ENCODE peak calls at places on chromosomes 11 and 22, in ten cellular contexts. One of them, this sample, is unnamed.

GRCh38 chr22:39815882-39816395 is 77.6 kb downstream of the ENTHD1 start:
- DNase-seq in AG09309: no peak
- DNase-seq in IMR-90: no peak
- DNase-seq in nephron progenitor cell: no peak
- DNase-seq in HFF-Myc: no peak
- DNase-seq in HCT116: no peak
- DNase-seq in H9: no peak
- DNase-seq in CD8-positive, alpha-beta T cell: no peak
- DNase-seq in esophagus squamous epithelium: no peak
- DNase-seq in AG04450: no peak
- DNase-seq in this sample: no peak

GRCh38 chr22:37636186-37636948 is 3.1 kb upstream of the SH3BP1 start:
- DNase-seq in AG09309: no peak
- DNase-seq in IMR-90: peak; percentile 75
- DNase-seq in nephron progenitor cell: no peak
- DNase-seq in HFF-Myc: peak; percentile 96
- DNase-seq in HCT116: no peak
- DNase-seq in H9: no peak
- DNase-seq in CD8-positive, alpha-beta T cell: no peak
- DNase-seq in esophagus squamous epithelium: no peak
- DNase-seq in AG04450: no peak
- DNase-seq in this sample: no peak

GRCh38 chr11:31652528-31652927 is 143.0 kb downstream of the ELP4 start:
- DNase-seq in AG09309: no peak
- DNase-seq in IMR-90: no peak
- DNase-seq in nephron progenitor cell: no peak
- DNase-seq in HFF-Myc: no peak
- DNase-seq in HCT116: no peak
- DNase-seq in H9: no peak
- DNase-seq in CD8-positive, alpha-beta T cell: no peak
- DNase-seq in esophagus squamous epithelium: no peak
- DNase-seq in AG04450: no peak
- DNase-seq in this sample: no peak

GRCh38 chr11:67436459-67437081 is 912 bp downstream of the PTPRCAP start:
- DNase-seq in AG09309: no peak
- DNase-seq in IMR-90: no peak
- DNase-seq in nephron progenitor cell: no peak
- DNase-seq in HFF-Myc: no peak
- DNase-seq in HCT116: no peak
- DNase-seq in H9: peak; percentile 85
- DNase-seq in CD8-positive, alpha-beta T cell: peak; percentile 82
- DNase-seq in esophagus squamous epithelium: no peak
- DNase-seq in AG04450: no peak
- DNase-seq in this sample: no peak

GRCh38 chr11:60797846-60798630 is 12.9 kb downstream of the MS4A10 start:
- DNase-seq in AG09309: no peak
- DNase-seq in IMR-90: no peak
- DNase-seq in nephron progenitor cell: no peak
- DNase-seq in HFF-Myc: no peak
- DNase-seq in HCT116: no peak
- DNase-seq in H9: no peak
- DNase-seq in CD8-positive, alpha-beta T cell: no peak
- DNase-seq in esophagus squamous epithelium: no peak
- DNase-seq in AG04450: no peak
- DNase-seq in this sample: no peak

GRCh38 chr11:132037961-132038360 is 667.5 kb downstream of the NTM start:
- DNase-seq in AG09309: no peak
- DNase-seq in IMR-90: no peak
- DNase-seq in nephron progenitor cell: no peak
- DNase-seq in HFF-Myc: no peak
- DNase-seq in HCT116: no peak
- DNase-seq in H9: no peak
- DNase-seq in CD8-positive, alpha-beta T cell: no peak
- DNase-seq in esophagus squamous epithelium: no peak
- DNase-seq in AG04450: no peak
- DNase-seq in this sample: no peak

GRCh38 chr11:108486828-108487227 is 11.4 kb downstream of the POGLUT3 start:
- DNase-seq in AG09309: no peak
- DNase-seq in IMR-90: no peak
- DNase-seq in nephron progenitor cell: no peak
- DNase-seq in HFF-Myc: no peak
- DNase-seq in HCT116: no peak
- DNase-seq in H9: no peak
- DNase-seq in CD8-positive, alpha-beta T cell: no peak
- DNase-seq in esophagus squamous epithelium: no peak
- DNase-seq in AG04450: no peak
- DNase-seq in this sample: no peak

GRCh38 chr11:31645747-31646146 is 136.2 kb downstream of the ELP4 start:
- DNase-seq in AG09309: peak; percentile 50
- DNase-seq in IMR-90: peak; percentile 88
- DNase-seq in nephron progenitor cell: no peak
- DNase-seq in HFF-Myc: peak; percentile 49
- DNase-seq in HCT116: peak; percentile 33
- DNase-seq in H9: no peak
- DNase-seq in CD8-positive, alpha-beta T cell: no peak
- DNase-seq in esophagus squamous epithelium: no peak
- DNase-seq in AG04450: peak; percentile 48
- DNase-seq in this sample: peak; percentile 76

GRCh38 chr22:45101828-45102227 is 61.9 kb upstream of the NUP50 start:
- DNase-seq in AG09309: no peak
- DNase-seq in IMR-90: peak; percentile 72
- DNase-seq in nephron progenitor cell: peak; percentile 45
- DNase-seq in HFF-Myc: peak; percentile 57
- DNase-seq in HCT116: no peak
- DNase-seq in H9: peak; percentile 85
- DNase-seq in CD8-positive, alpha-beta T cell: no peak
- DNase-seq in esophagus squamous epithelium: no peak
- DNase-seq in AG04450: no peak
- DNase-seq in this sample: no peak

GRCh38 chr22:45105281-45105700 is 58.4 kb upstream of the NUP50 start:
- DNase-seq in AG09309: peak; percentile 76
- DNase-seq in IMR-90: peak; percentile 97
- DNase-seq in nephron progenitor cell: no peak
- DNase-seq in HFF-Myc: no peak
- DNase-seq in HCT116: no peak
- DNase-seq in H9: no peak
- DNase-seq in CD8-positive, alpha-beta T cell: no peak
- DNase-seq in esophagus squamous epithelium: no peak
- DNase-seq in AG04450: peak; percentile 77
- DNase-seq in this sample: peak; percentile 51

GRCh38 chr22:45102896-45103420 is 60.8 kb upstream of the NUP50 start:
- DNase-seq in AG09309: no peak
- DNase-seq in IMR-90: no peak
- DNase-seq in nephron progenitor cell: no peak
- DNase-seq in HFF-Myc: no peak
- DNase-seq in HCT116: no peak
- DNase-seq in H9: no peak
- DNase-seq in CD8-positive, alpha-beta T cell: no peak
- DNase-seq in esophagus squamous epithelium: no peak
- DNase-seq in AG04450: no peak
- DNase-seq in this sample: no peak

GRCh38 chr22:45104313-45104712 is 59.4 kb upstream of the NUP50 start:
- DNase-seq in AG09309: no peak
- DNase-seq in IMR-90: no peak
- DNase-seq in nephron progenitor cell: no peak
- DNase-seq in HFF-Myc: no peak
- DNase-seq in HCT116: no peak
- DNase-seq in H9: no peak
- DNase-seq in CD8-positive, alpha-beta T cell: no peak
- DNase-seq in esophagus squamous epithelium: no peak
- DNase-seq in AG04450: no peak
- DNase-seq in this sample: no peak

GRCh38 chr22:45103756-45104155 is 60.0 kb upstream of the NUP50 start:
- DNase-seq in AG09309: no peak
- DNase-seq in IMR-90: no peak
- DNase-seq in nephron progenitor cell: no peak
- DNase-seq in HFF-Myc: no peak
- DNase-seq in HCT116: no peak
- DNase-seq in H9: peak; percentile 41
- DNase-seq in CD8-positive, alpha-beta T cell: no peak
- DNase-seq in esophagus squamous epithelium: no peak
- DNase-seq in AG04450: no peak
- DNase-seq in this sample: no peak
- TF ChIP-seq CTCF in AG09309: peak; percentile 22
- TF ChIP-seq CTCF in IMR-90: peak; percentile 32
- TF ChIP-seq CTCF in nephron progenitor cell: no peak
- TF ChIP-seq CTCF in HFF-Myc: peak; percentile 4
- TF ChIP-seq CTCF in HCT116: no peak
- TF ChIP-seq CTCF in H9: peak; percentile 55
- TF ChIP-seq CTCF in CD8-positive, alpha-beta T cell: no peak
- TF ChIP-seq CTCF in esophagus squamous epithelium: no peak
- TF ChIP-seq CTCF in AG04450: peak; percentile 39
- TF ChIP-seq CTCF in this sample: no peak

GRCh38 chr22:27335102-27335660 is 466.4 kb downstream of the MN1 start:
- DNase-seq in AG09309: no peak
- DNase-seq in IMR-90: no peak
- DNase-seq in nephron progenitor cell: no peak
- DNase-seq in HFF-Myc: no peak
- DNase-seq in HCT116: no peak
- DNase-seq in H9: no peak
- DNase-seq in CD8-positive, alpha-beta T cell: no peak
- DNase-seq in esophagus squamous epithelium: no peak
- DNase-seq in AG04450: no peak
- DNase-seq in this sample: no peak

GRCh38 chr22:27329966-27330645 is 471.4 kb downstream of the MN1 start:
- DNase-seq in AG09309: no peak
- DNase-seq in IMR-90: no peak
- DNase-seq in nephron progenitor cell: no peak
- DNase-seq in HFF-Myc: no peak
- DNase-seq in HCT116: no peak
- DNase-seq in H9: peak; percentile 12
- DNase-seq in CD8-positive, alpha-beta T cell: no peak
- DNase-seq in esophagus squamous epithelium: no peak
- DNase-seq in AG04450: no peak
- DNase-seq in this sample: no peak

GRCh38 chr22:27327981-27328721 is 473.4 kb downstream of the MN1 start:
- DNase-seq in AG09309: no peak
- DNase-seq in IMR-90: no peak
- DNase-seq in nephron progenitor cell: no peak
- DNase-seq in HFF-Myc: no peak
- DNase-seq in HCT116: no peak
- DNase-seq in H9: peak; percentile 14
- DNase-seq in CD8-positive, alpha-beta T cell: no peak
- DNase-seq in esophagus squamous epithelium: no peak
- DNase-seq in AG04450: no peak
- DNase-seq in this sample: no peak

GRCh38 chr22:27329471-27329870 is 472.1 kb downstream of the MN1 start:
- DNase-seq in AG09309: no peak
- DNase-seq in IMR-90: no peak
- DNase-seq in nephron progenitor cell: no peak
- DNase-seq in HFF-Myc: no peak
- DNase-seq in HCT116: no peak
- DNase-seq in H9: peak; percentile 57
- DNase-seq in CD8-positive, alpha-beta T cell: no peak
- DNase-seq in esophagus squamous epithelium: no peak
- DNase-seq in AG04450: no peak
- DNase-seq in this sample: no peak

GRCh38 chr22:27331526-27332281 is 469.9 kb downstream of the MN1 start:
- DNase-seq in AG09309: peak; percentile 21
- DNase-seq in IMR-90: peak; percentile 27
- DNase-seq in nephron progenitor cell: peak; percentile 55
- DNase-seq in HFF-Myc: no peak
- DNase-seq in HCT116: no peak
- DNase-seq in H9: peak; percentile 63
- DNase-seq in CD8-positive, alpha-beta T cell: no peak
- DNase-seq in esophagus squamous epithelium: no peak
- DNase-seq in AG04450: no peak
- DNase-seq in this sample: no peak
- TF ChIP-seq CTCF in AG09309: peak; percentile 58
- TF ChIP-seq CTCF in IMR-90: peak; percentile 43
- TF ChIP-seq CTCF in nephron progenitor cell: peak; percentile 42
- TF ChIP-seq CTCF in HFF-Myc: peak; percentile 49
- TF ChIP-seq CTCF in HCT116: no peak
- TF ChIP-seq CTCF in H9: peak; percentile 64
- TF ChIP-seq CTCF in CD8-positive, alpha-beta T cell: no peak
- TF ChIP-seq CTCF in esophagus squamous epithelium: no peak
- TF ChIP-seq CTCF in AG04450: peak; percentile 54
- TF ChIP-seq CTCF in this sample: peak; percentile 64

DNA sequence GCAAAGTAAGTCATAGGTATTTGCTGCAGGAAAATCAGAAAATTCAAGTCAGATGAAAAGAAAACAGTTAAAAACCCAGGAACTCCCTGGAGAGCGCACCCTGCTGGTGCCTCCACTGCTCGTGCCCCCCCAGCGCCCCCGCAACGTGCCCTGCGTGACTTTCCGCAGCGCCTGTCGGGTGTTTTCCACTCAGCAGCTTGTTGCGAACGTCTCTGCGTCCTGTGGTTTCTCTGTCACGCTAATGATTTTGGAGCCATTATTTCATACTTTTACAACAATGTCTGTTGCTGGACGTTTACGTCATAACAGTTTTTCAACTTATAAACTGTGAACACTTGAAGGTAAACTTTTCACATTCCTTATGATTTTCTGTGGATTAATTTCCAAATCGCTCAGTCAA is 5.0 kb downstream of the CRELD2 start:
- DNase-seq in AG09309: no peak
- DNase-seq in IMR-90: peak; percentile 81
- DNase-seq in nephron progenitor cell: no peak
- DNase-seq in HFF-Myc: no peak
- DNase-seq in HCT116: no peak
- DNase-seq in H9: no peak
- DNase-seq in CD8-positive, alpha-beta T cell: no peak
- DNase-seq in esophagus squamous epithelium: no peak
- DNase-seq in AG04450: no peak
- DNase-seq in this sample: no peak
- TF ChIP-seq CTCF in AG09309: no peak
- TF ChIP-seq CTCF in IMR-90: peak; percentile 76
- TF ChIP-seq CTCF in nephron progenitor cell: no peak
- TF ChIP-seq CTCF in HFF-Myc: peak; percentile 26
- TF ChIP-seq CTCF in HCT116: no peak
- TF ChIP-seq CTCF in H9: peak; percentile 36
- TF ChIP-seq CTCF in CD8-positive, alpha-beta T cell: no peak
- TF ChIP-seq CTCF in esophagus squamous epithelium: peak; percentile 14
- TF ChIP-seq CTCF in AG04450: peak; percentile 42
- TF ChIP-seq CTCF in this sample: peak; percentile 23

GRCh38 chr22:26680485-26680884 is 23.1 kb downstream of the MIAT start:
- DNase-seq in AG09309: no peak
- DNase-seq in IMR-90: no peak
- DNase-seq in nephron progenitor cell: no peak
- DNase-seq in HFF-Myc: no peak
- DNase-seq in HCT116: no peak
- DNase-seq in H9: no peak
- DNase-seq in CD8-positive, alpha-beta T cell: no peak
- DNase-seq in esophagus squamous epithelium: no peak
- DNase-seq in AG04450: no peak
- DNase-seq in this sample: no peak

GRCh38 chr22:26681395-26681821 is 24.0 kb downstream of the MIAT start:
- DNase-seq in AG09309: no peak
- DNase-seq in IMR-90: peak; percentile 67
- DNase-seq in nephron progenitor cell: peak; percentile 53
- DNase-seq in HFF-Myc: no peak
- DNase-seq in HCT116: no peak
- DNase-seq in H9: peak; percentile 77
- DNase-seq in CD8-positive, alpha-beta T cell: no peak
- DNase-seq in esophagus squamous epithelium: no peak
- DNase-seq in AG04450: peak; percentile 26
- DNase-seq in this sample: no peak

GRCh38 chr22:26677217-26677616 is 19.8 kb downstream of the MIAT start:
- DNase-seq in AG09309: no peak
- DNase-seq in IMR-90: no peak
- DNase-seq in nephron progenitor cell: no peak
- DNase-seq in HFF-Myc: no peak
- DNase-seq in HCT116: no peak
- DNase-seq in H9: no peak
- DNase-seq in CD8-positive, alpha-beta T cell: no peak
- DNase-seq in esophagus squamous epithelium: no peak
- DNase-seq in AG04450: no peak
- DNase-seq in this sample: no peak

GRCh38 chr22:26675687-26676273 is 18.4 kb downstream of the MIAT start:
- DNase-seq in AG09309: no peak
- DNase-seq in IMR-90: no peak
- DNase-seq in nephron progenitor cell: no peak
- DNase-seq in HFF-Myc: no peak
- DNase-seq in HCT116: no peak
- DNase-seq in H9: no peak
- DNase-seq in CD8-positive, alpha-beta T cell: no peak
- DNase-seq in esophagus squamous epithelium: no peak
- DNase-seq in AG04450: no peak
- DNase-seq in this sample: no peak

DNA sequence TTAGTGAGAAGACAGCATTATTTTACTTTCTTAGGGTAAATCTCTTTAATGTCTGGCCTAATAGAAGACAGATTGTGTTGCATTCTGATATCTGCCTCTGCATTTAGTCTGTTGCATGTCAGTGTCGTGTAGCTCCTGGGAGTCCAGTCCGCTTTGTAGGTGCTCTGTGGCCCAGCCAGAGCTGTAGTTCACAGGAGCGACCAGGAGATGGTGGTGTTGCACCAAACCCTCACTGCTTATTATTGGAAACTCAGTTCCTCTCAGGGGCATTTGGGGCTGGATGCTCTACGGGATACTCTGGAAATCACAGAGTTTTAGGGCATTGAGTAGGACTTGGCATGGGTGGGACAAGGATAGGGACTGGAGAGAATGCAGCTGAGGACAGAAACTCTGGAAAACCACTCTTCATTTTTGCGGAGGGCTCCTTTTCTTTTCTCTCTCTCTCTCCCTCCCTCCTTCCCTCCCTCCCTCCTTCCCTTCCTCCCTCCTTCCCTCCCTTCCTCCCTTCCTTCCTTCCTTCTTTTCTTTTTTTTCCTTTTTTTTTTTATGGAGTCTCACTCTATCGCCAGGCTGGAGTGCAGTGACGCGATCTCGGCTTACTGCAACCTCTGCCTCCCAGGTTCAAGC is 21.7 kb downstream of the MIAT start:
- DNase-seq in AG09309: no peak
- DNase-seq in IMR-90: peak; percentile 71
- DNase-seq in nephron progenitor cell: peak; percentile 85
- DNase-seq in HFF-Myc: peak; percentile 66
- DNase-seq in HCT116: peak; percentile 53
- DNase-seq in H9: peak; percentile 84
- DNase-seq in CD8-positive, alpha-beta T cell: peak; percentile 80
- DNase-seq in esophagus squamous epithelium: no peak
- DNase-seq in AG04450: peak; percentile 46
- DNase-seq in this sample: no peak
- TF ChIP-seq CTCF in AG09309: peak; percentile 95
- TF ChIP-seq CTCF in IMR-90: peak; percentile 93
- TF ChIP-seq CTCF in nephron progenitor cell: peak; percentile 95
- TF ChIP-seq CTCF in HFF-Myc: peak; percentile 95
- TF ChIP-seq CTCF in HCT116: peak; percentile 18
- TF ChIP-seq CTCF in H9: peak; percentile 94
- TF ChIP-seq CTCF in CD8-positive, alpha-beta T cell: peak; percentile 97
- TF ChIP-seq CTCF in esophagus squamous epithelium: peak; percentile 76
- TF ChIP-seq CTCF in AG04450: peak; percentile 96
- TF ChIP-seq CTCF in this sample: peak; percentile 90